ENCODE peak calls at places on chromosome 20, in four cellular contexts. One of them, this sample, is unnamed.

GRCh38 chr20:45038747-45039469 is 62.0 kb downstream of the KCNS1 start:
- DNase-seq in NT2/D1: no peak
- DNase-seq in right atrium auricular region: no peak
- DNase-seq in midbrain: no peak
- DNase-seq in this sample: no peak

GRCh38 chr20:19433371-19434316 is 221.2 kb downstream of the SLC24A3 start:
- DNase-seq in NT2/D1: no peak
- DNase-seq in right atrium auricular region: no peak
- DNase-seq in midbrain: no peak
- DNase-seq in this sample: no peak

GRCh38 chr20:53522696-53523095 is 70.9 kb downstream of the ZNF217 start:
- DNase-seq in NT2/D1: no peak
- DNase-seq in right atrium auricular region: no peak
- DNase-seq in midbrain: no peak
- DNase-seq in this sample: no peak

GRCh38 chr20:32445539-32446273 is 87.6 kb downstream of the ASXL1 start:
- DNase-seq in NT2/D1: no peak
- DNase-seq in right atrium auricular region: no peak
- DNase-seq in midbrain: peak; percentile 31
- DNase-seq in this sample: no peak

GRCh38 chr20:19056909-19057308 is 155.5 kb upstream of the SLC24A3 start:
- DNase-seq in NT2/D1: no peak
- DNase-seq in right atrium auricular region: no peak
- DNase-seq in midbrain: no peak
- DNase-seq in this sample: no peak

GRCh38 chr20:55439057-55439456 is 566.3 kb downstream of the CBLN4 start:
- DNase-seq in NT2/D1: no peak
- DNase-seq in right atrium auricular region: no peak
- DNase-seq in midbrain: no peak
- DNase-seq in this sample: no peak

GRCh38 chr20:25237610-25238318 is 10.1 kb upstream of the PYGB start:
- DNase-seq in NT2/D1: no peak
- DNase-seq in right atrium auricular region: peak; percentile 95
- DNase-seq in midbrain: no peak
- DNase-seq in this sample: no peak

GRCh38 chr20:38302721-38303120 is 1.2 kb upstream of the BPI start:
- DNase-seq in NT2/D1: no peak
- DNase-seq in right atrium auricular region: no peak
- DNase-seq in midbrain: no peak
- DNase-seq in this sample: no peak

GRCh38 chr20:3674995-3675900 is 6.6 kb downstream of the ADAM33 start:
- DNase-seq in NT2/D1: no peak
- DNase-seq in right atrium auricular region: no peak
- DNase-seq in midbrain: no peak
- DNase-seq in this sample: no peak

GRCh38 chr20:58131581-58132142 is 96.8 kb downstream of the ANKRD60 start:
- DNase-seq in NT2/D1: no peak
- DNase-seq in right atrium auricular region: peak; percentile 26
- DNase-seq in midbrain: no peak
- DNase-seq in this sample: no peak

GRCh38 chr20:46651091-46651962 is at the start of gene SLC13A3:
- DNase-seq in NT2/D1: peak; percentile 47
- DNase-seq in right atrium auricular region: no peak
- DNase-seq in midbrain: peak; percentile 43
- DNase-seq in this sample: no peak

GRCh38 chr20:47464380-47465101 is 37.1 kb upstream of the NCOA3 start:
- DNase-seq in NT2/D1: no peak
- DNase-seq in right atrium auricular region: peak; percentile 90
- DNase-seq in midbrain: no peak
- DNase-seq in this sample: no peak

GRCh38 chr20:7302256-7302655 is 534.8 kb downstream of the BMP2 start:
- DNase-seq in NT2/D1: peak; percentile 63
- DNase-seq in right atrium auricular region: no peak
- DNase-seq in midbrain: no peak
- DNase-seq in this sample: no peak

GRCh38 chr20:57890254-57890800 is 180.5 kb upstream of the PMEPA1 start:
- DNase-seq in NT2/D1: no peak
- DNase-seq in right atrium auricular region: no peak
- DNase-seq in midbrain: no peak
- DNase-seq in this sample: no peak